ENCODE peak calls at places on chromosomes 2 and 18, in six cellular contexts. Q is HepG2; D is K562; S is Daoy; P is CD4-positive, alpha-beta T cell; H is lung microvascular endothelial cell. G is an unnamed sample.

GRCh38 chr2:225581135-225581534 is 181.6 kb downstream of the NYAP2 start:
- DNase-seq in Q (no peak), D (no peak), S (no peak), P (no peak), H (no peak), G (no peak)

GRCh38 chr2:152762202-152762601 is 43.8 kb downstream of the ARL6IP6 start:
- DNase-seq in Q (no peak), D (no peak), S (no peak), P (no peak), H (no peak), G (peak; percentile 36)

GRCh38 chr2:160940271-160940670 is 220.0 kb upstream of the TANK start:
- DNase-seq in Q (no peak), D (no peak), S (peak; percentile 7), P (no peak), H (no peak), G (no peak)

GRCh38 chr2:31397099-31397498 is 17.4 kb downstream of the XDH start:
- DNase-seq in Q (no peak), D (no peak), S (no peak), P (no peak), H (no peak), G (peak; percentile 34)

GRCh38 chr2:861655-862355 is 88.8 kb upstream of the SNTG2 start:
- DNase-seq in Q (no peak), D (no peak), S (no peak), P (no peak), H (no peak), G (no peak)

GRCh38 chr2:232981767-232982360 is 31.2 kb downstream of the NGEF start:
- DNase-seq in Q (peak; percentile 18), D (no peak), S (no peak), P (no peak), H (no peak), G (no peak)

GRCh38 chr2:203706403-203706802 is at the start of gene CD28:
- DNase-seq in Q (no peak), D (no peak), S (no peak), P (peak; percentile 82), H (no peak), G (peak; percentile 54)

GRCh38 chr2:11203480-11203879 is 48.2 kb downstream of the SLC66A3 start:
- DNase-seq in Q (no peak), D (no peak), S (peak; percentile 49), P (no peak), H (peak; percentile 79), G (peak; percentile 88)

GRCh38 chr2:84451579-84451978 is 7.5 kb downstream of the SUCLG1 start:
- DNase-seq in Q (no peak), D (no peak), S (no peak), P (no peak), H (no peak), G (no peak)

GRCh38 chr18:48834421-48835011 is 116.2 kb downstream of the SMAD7 start:
- DNase-seq in Q (no peak), D (no peak), S (peak; percentile 98), P (peak; percentile 56), H (peak; percentile 92), G (peak; percentile 99)

GRCh38 chr2:238077292-238077691 is 16.5 kb downstream of the SCLY start:
- DNase-seq in Q (no peak), D (no peak), S (peak; percentile 7), P (no peak), H (no peak), G (no peak)

GRCh38 chr2:119873350-119874013 is 113.8 kb downstream of the PTPN4 start:
- DNase-seq in Q (no peak), D (no peak), S (no peak), P (no peak), H (no peak), G (no peak)

GRCh38 chr18:34932792-34933466 is 108.3 kb upstream of the MAPRE2 start:
- DNase-seq in Q (no peak), D (no peak), S (no peak), P (no peak), H (no peak), G (no peak)

GRCh38 chr2:212539145-212539880 is 711 bp upstream of the ERBB4 start:
- DNase-seq in Q (no peak), D (peak; percentile 14), S (peak; percentile 59), P (no peak), H (no peak), G (peak; percentile 15)

GRCh38 chr2:113910110-113910717 is 20.3 kb downstream of the ACTR3 start:
- DNase-seq in Q (no peak), D (no peak), S (no peak), P (peak; percentile 33), H (peak; percentile 13), G (peak; percentile 63)

GRCh38 chr2:2326053-2326452 is 5.0 kb downstream of the MYT1L start:
- DNase-seq in Q (no peak), D (no peak), S (no peak), P (no peak), H (no peak), G (no peak)

GRCh38 chr18:26003817-26004216 is 86.6 kb downstream of the SS18 start:
- DNase-seq in Q (no peak), D (no peak), S (no peak), P (no peak), H (no peak), G (no peak)

GRCh38 chr2:167342769-167343168 is 454.5 kb downstream of the XIRP2 start:
- DNase-seq in Q (peak; percentile 14), D (no peak), S (no peak), P (no peak), H (no peak), G (no peak)

GRCh38 chr2:183093857-183094657 is 15.5 kb downstream of the DUSP19 start:
- DNase-seq in Q (no peak), D (no peak), S (no peak), P (no peak), H (peak; percentile 22), G (peak; percentile 28)

GRCh38 chr18:58315739-58316215 is 271.8 kb downstream of the NEDD4L start:
- DNase-seq in Q (peak; percentile 93), D (no peak), S (peak; percentile 51), P (no peak), H (peak; percentile 66), G (no peak)

GRCh38 chr18:46265190-46266156 is 161.3 kb downstream of the HAUS1 start:
- DNase-seq in Q (no peak), D (no peak), S (no peak), P (no peak), H (no peak), G (no peak)

GRCh38 chr2:10486601-10487079 is 38.5 kb upstream of the ODC1 start:
- DNase-seq in Q (peak; percentile 39), D (no peak), S (no peak), P (no peak), H (no peak), G (no peak)

GRCh38 chr2:238784671-238785527 is 63.0 kb upstream of the TWIST2 start:
- DNase-seq in Q (peak; percentile 48), D (peak; percentile 51), S (peak; percentile 65), P (peak; percentile 44), H (peak; percentile 69), G (peak; percentile 31)

GRCh38 chr2:128326296-128326790 is 7.7 kb upstream of the HS6ST1 start:
- DNase-seq in Q (no peak), D (no peak), S (no peak), P (no peak), H (no peak), G (no peak)

GRCh38 chr2:156538083-156538504 is 101.9 kb downstream of the GPD2 start:
- DNase-seq in Q (no peak), D (no peak), S (no peak), P (no peak), H (no peak), G (peak; percentile 49)

GRCh38 chr18:32091724-32092421 is at the start of gene RNF138:
- DNase-seq in Q (peak; percentile 59), D (peak; percentile 83), S (peak; percentile 80), P (peak; percentile 78), H (peak; percentile 88), G (peak; percentile 77)

GRCh38 chr2:234395801-234396478 is 100.9 kb downstream of the ARL4C start:
- DNase-seq in Q (no peak), D (no peak), S (no peak), P (no peak), H (no peak), G (no peak)

GRCh38 chr2:134011936-134012586 is 241.8 kb upstream of the MGAT5 start:
- DNase-seq in Q (no peak), D (no peak), S (no peak), P (no peak), H (no peak), G (no peak)

G was measured in M059J.